ENCODE peak calls at places on chromosomes 3 and 15, in six cellular contexts. L is NB4, T is PC-9, E is A549, P is brain microvascular endothelial cell, K is glutamatergic neuron. W is an unnamed sample.

GRCh38 chr15:66269326-66270090 is 16.0 kb upstream of the MEGF11 start:
- DNase-seq in K (no peak), E (peak; percentile 34), T (peak; percentile 50), L (peak; percentile 92), P (peak; percentile 61), W (peak; percentile 71)

GRCh38 chr3:126484148-126484547 is 8.5 kb upstream of the ZXDC start:
- DNase-seq in E (no peak), P (no peak), L (no peak), K (no peak), T (no peak), W (no peak)

GRCh38 chr3:156761713-156762575 is 64.2 kb upstream of the LEKR1 start:
- DNase-seq in E (no peak), L (no peak), T (no peak), K (no peak), P (no peak), W (no peak)

GRCh38 chr3:158791259-158791920 is 10.5 kb upstream of the MFSD1 start:
- DNase-seq in P (peak; percentile 67), T (no peak), E (peak; percentile 76), K (no peak), L (peak; percentile 81), W (peak; percentile 85)

GRCh38 chr15:93428135-93428534 is 339.1 kb upstream of the RGMA start:
- DNase-seq in L (no peak), P (no peak), T (no peak), E (no peak), K (no peak), W (no peak)

GRCh38 chr3:146160233-146160963 is 586 bp downstream of the PLOD2 start:
- DNase-seq in T (peak; percentile 74), K (peak; percentile 47), L (no peak), P (peak; percentile 64), E (peak; percentile 85), W (peak; percentile 88)

GRCh38 chr3:181739628-181740027 is 27.9 kb downstream of the SOX2 start:
- DNase-seq in P (no peak), E (no peak), L (no peak), K (no peak), T (peak; percentile 77), W (no peak)

GRCh38 chr3:69505770-69506407 is 120.0 kb upstream of the FRMD4B start:
- DNase-seq in L (no peak), K (no peak), T (no peak), P (peak; percentile 22), E (no peak), W (no peak)

GRCh38 chr15:62719316-62719715 is 323.2 kb upstream of the TPM1 start:
- DNase-seq in P (peak; percentile 4), L (no peak), K (no peak), T (no peak), E (no peak), W (peak; percentile 47)

GRCh38 chr15:58980351-58980939 is 7.0 kb upstream of the RNF111 start:
- DNase-seq in T (no peak), P (no peak), K (no peak), L (peak; percentile 61), E (peak; percentile 50), W (peak; percentile 54)

GRCh38 chr15:47991376-47991775 is 129.4 kb upstream of the SLC24A5 start:
- DNase-seq in L (no peak), K (no peak), P (peak; percentile 39), E (no peak), T (no peak), W (peak; percentile 13)

GRCh38 chr15:34362047-34362773 is 4.8 kb downstream of the LPCAT4 start:
- DNase-seq in L (no peak), T (peak; percentile 37), E (no peak), P (no peak), K (no peak), W (no peak)
- TF ChIP-seq CTCF in L (no peak), T (no peak), E (no peak), P (no peak), K (no peak), W (no peak)

GRCh38 chr3:44712455-44713075 is at the start of gene ZNF502:
- DNase-seq in K (peak; percentile 23), P (peak; percentile 86), L (peak; percentile 73), T (peak; percentile 71), E (peak; percentile 89), W (peak; percentile 96)
- TF ChIP-seq CTCF in K (no peak), P (peak; percentile 65), L (no peak), T (peak; percentile 29), E (no peak), W (peak; percentile 22)

GRCh38 chr3:141235661-141236171 is 4.1 kb downstream of the PXYLP1 start:
- DNase-seq in T (no peak), P (no peak), K (no peak), E (no peak), L (no peak), W (no peak)

GRCh38 chr3:141234283-141234682 is 2.7 kb downstream of the PXYLP1 start:
- DNase-seq in K (no peak), P (no peak), L (peak; percentile 62), T (no peak), E (no peak), W (no peak)

GRCh38 chr3:141231923-141232861 is 567 bp downstream of the PXYLP1 start:
- DNase-seq in E (no peak), T (peak; percentile 61), K (peak; percentile 64), P (no peak), L (peak; percentile 28), W (peak; percentile 32)

GRCh38 chr3:141231101-141231922 is at the start of gene PXYLP1:
- DNase-seq in L (peak; percentile 91), P (peak; percentile 91), E (peak; percentile 84), T (peak; percentile 98), K (peak; percentile 96), W (peak; percentile 97)

GRCh38 chr3:141233457-141234161 is 2.0 kb downstream of the PXYLP1 start:
- DNase-seq in E (no peak), L (no peak), T (no peak), P (no peak), K (no peak), W (no peak)
- TF ChIP-seq CTCF in E (no peak), L (no peak), T (no peak), P (no peak), K (no peak), W (no peak)

GRCh38 chr3:188664795-188665194 is 507.0 kb upstream of the TPRG1 start:
- DNase-seq in E (peak; percentile 47), K (no peak), T (no peak), L (peak; percentile 38), P (no peak), W (no peak)
- TF ChIP-seq CTCF in E (peak; percentile 37), K (no peak), T (peak; percentile 38), L (peak; percentile 39), P (peak; percentile 55), W (no peak)

GRCh38 chr3:178703268-178703975 is 167.2 kb downstream of the KCNMB2 start:
- DNase-seq in E (no peak), T (no peak), P (peak; percentile 85), L (no peak), K (no peak), W (peak; percentile 82)
- TF ChIP-seq CTCF in E (no peak), T (no peak), P (peak; percentile 61), L (no peak), K (no peak), W (no peak)

GRCh38 chr3:150547045-150547753 is 612 bp downstream of the EIF2A start:
- DNase-seq in K (no peak), E (peak; percentile 10), L (peak; percentile 36), T (no peak), P (no peak), W (no peak)

GRCh38 chr3:150544726-150545125 is 1.6 kb downstream of the SERP1 start:
- DNase-seq in T (no peak), K (no peak), E (no peak), P (no peak), L (peak; percentile 10), W (no peak)

GRCh38 chr3:150544040-150544439 is 2.3 kb downstream of the SERP1 start:
- DNase-seq in T (no peak), L (no peak), E (no peak), K (no peak), P (peak; percentile 33), W (peak; percentile 48)

GRCh38 chr3:150546226-150547044 is at the start of the genes EIF2A and SERP1:
- DNase-seq in T (peak; percentile 99), L (peak; percentile 98), P (peak; percentile 98), E (peak; percentile 99), K (peak; percentile 99), W (peak; percentile 99)

GRCh38 chr3:150545419-150546225 is 674 bp downstream of the SERP1 start:
- DNase-seq in P (no peak), K (peak; percentile 67), E (peak; percentile 19), L (peak; percentile 19), T (peak; percentile 23), W (no peak)
- TF ChIP-seq CTCF in P (no peak), K (no peak), E (no peak), L (no peak), T (no peak), W (no peak)